ENCODE peak calls at places on chromosomes 4 and X, in six cellular contexts. T is cardiac fibroblast; Z is heart right ventricle; Q is CD8-positive, alpha-beta memory T cell; R is fibroblast of lung; A is choroid plexus epithelial cell. C is an unnamed sample.

GRCh38 chr4:114615435-114615834 is 16.8 kb downstream of the UGT8 start:
- DNase-seq in T (no peak), Z (no peak), Q (no peak), R (no peak), A (no peak), C (no peak)

GRCh38 chrX:107324493-107325310 is 118.3 kb downstream of the DNAAF6 start:
- DNase-seq in T (peak), Z (peak), Q (no peak), R (peak), A (peak), C (no peak)

GRCh38 chr4:8133897-8134542 is 24.6 kb downstream of the ABLIM2 start:
- DNase-seq in T (no peak), Z (peak), Q (no peak), R (no peak), A (no peak), C (no peak)

GRCh38 chr4:99159699-99160098 is 15.6 kb upstream of the ADH4 start:
- DNase-seq in T (no peak), Z (no peak), Q (no peak), R (peak), A (no peak), C (peak)

GRCh38 chr4:122932763-122933162 is 10.4 kb upstream of the NUDT6 start:
- DNase-seq in T (no peak), Z (no peak), Q (no peak), R (no peak), A (no peak), C (no peak)

GRCh38 chr4:189804884-189805283 is 135.8 kb upstream of the FRG1 start:
- DNase-seq in T (no peak), Z (peak), Q (no peak), R (no peak), A (no peak), C (no peak)

GRCh38 chrX:9310596-9310995 is 154.3 kb upstream of the TBL1X start:
- DNase-seq in T (peak), Z (no peak), Q (no peak), R (no peak), A (no peak), C (peak)

GRCh38 chrX:56615282-56615681 is 51.9 kb downstream of the UBQLN2 start:
- DNase-seq in T (no peak), Z (no peak), Q (no peak), R (no peak), A (no peak), C (no peak)

GRCh38 chr4:77148081-77148480 is 8.9 kb upstream of the CCNG2 start:
- DNase-seq in T (no peak), Z (no peak), Q (no peak), R (peak), A (no peak), C (peak)

GRCh38 chr4:119040711-119041185 is 94.9 kb upstream of the MYOZ2 start:
- DNase-seq in T (peak), Z (no peak), Q (no peak), R (peak), A (peak), C (peak)

GRCh38 chr4:80215449-80216052 is 18.2 kb downstream of the PRDM8 start:
- DNase-seq in T (peak), Z (no peak), Q (no peak), R (peak), A (peak), C (peak)

GRCh38 chrX:150146271-150146888 is 208.1 kb upstream of the EOLA2 start:
- DNase-seq in T (no peak), Z (no peak), Q (no peak), R (no peak), A (no peak), C (no peak)

DNA sequence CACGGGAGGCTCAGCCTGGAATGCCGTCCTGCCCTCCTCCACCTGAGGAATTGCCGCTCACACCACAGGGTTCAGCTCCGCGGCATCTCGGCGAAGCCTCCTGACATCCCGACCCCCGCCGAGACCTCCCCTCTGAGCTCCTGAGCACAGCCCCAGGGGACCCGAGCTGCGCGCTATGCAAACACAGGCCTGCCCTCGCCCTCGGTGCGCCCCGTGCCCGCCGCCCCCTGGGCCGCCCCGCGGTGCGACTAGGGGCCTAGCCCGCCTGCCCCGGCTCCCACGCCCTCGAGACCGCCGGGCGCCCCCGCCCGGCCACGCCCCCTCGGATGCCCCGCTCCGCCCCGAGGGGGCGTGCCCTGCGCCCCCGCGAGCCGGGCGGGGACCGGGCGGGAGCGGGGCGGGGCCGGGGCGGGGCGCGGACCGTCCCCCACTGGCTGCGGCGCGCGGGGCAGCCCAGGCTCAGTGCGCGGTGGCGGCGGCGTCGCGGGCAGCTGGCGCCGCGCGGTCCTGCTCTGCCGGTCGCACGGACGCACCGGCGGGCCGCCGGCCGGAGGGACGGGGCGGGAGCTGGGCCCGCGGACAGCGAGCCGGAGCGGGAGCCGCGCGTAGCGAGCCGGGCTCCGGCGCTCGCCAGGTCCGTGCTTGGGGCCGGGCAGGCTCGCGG is at the start of gene FGFR3:
- DNase-seq in T (peak), Z (peak), Q (peak), R (no peak), A (no peak), C (no peak)
- H3K4me3 ChIP-seq in T (peak), Z (peak), Q (no peak), R (no peak), A (peak), C (no peak)

GRCh38 chrX:100635989-100636320 is 651 bp downstream of the TSPAN6 start:
- DNase-seq in T (no peak), Z (no peak), Q (no peak), R (no peak), A (no peak), C (no peak)
- H3K4me3 ChIP-seq in T (peak), Z (peak), Q (peak), R (peak), A (peak), C (peak)

GRCh38 chrX:100447563-100448397 is 37.7 kb upstream of the PCDH19 start:
- DNase-seq in T (peak), Z (peak), Q (no peak), R (peak), A (peak), C (peak)
- H3K4me3 ChIP-seq in T (no peak), Z (peak), Q (no peak), R (no peak), A (peak), C (no peak)

GRCh38 chr4:105075045-105075444 is 71.6 kb upstream of the TET2 start:
- DNase-seq in T (no peak), Z (no peak), Q (no peak), R (no peak), A (no peak), C (no peak)

GRCh38 chr4:105074097-105074496 is 72.6 kb upstream of the TET2 start:
- DNase-seq in T (no peak), Z (no peak), Q (no peak), R (no peak), A (no peak), C (no peak)
- H3K4me3 ChIP-seq in T (no peak), Z (no peak), Q (no peak), R (no peak), A (no peak), C (no peak)